ENCODE peak calls at places on chromosomes 1 and 21, in five cellular contexts. Y is GM23248, R is GM12878, Z is neural progenitor cell, M is astrocyte. N is an unnamed sample.

GRCh38 chr1:88327391-88328267 is 356.4 kb upstream of the PKN2 start:
- DNase-seq in Z (no peak), Y (peak), M (peak), R (no peak), N (peak)

GRCh38 chr1:189657715-189658114 is 819.9 kb downstream of the BRINP3 start:
- DNase-seq in Z (no peak), Y (no peak), M (no peak), R (no peak), N (peak)

GRCh38 chr1:202193614-202194327 is at the start of gene LGR6:
- DNase-seq in R (no peak), Y (peak), Z (peak), M (no peak), N (no peak)

GRCh38 chr1:71097428-71097827 is 16.6 kb upstream of the ZRANB2 start:
- DNase-seq in M (no peak), R (no peak), Z (no peak), Y (no peak), N (no peak)

GRCh38 chr21:36706951-36707762 is 8.2 kb downstream of the SIM2 start:
- DNase-seq in Y (peak), M (no peak), R (no peak), Z (peak), N (no peak)

GRCh38 chr1:56915960-56916359 is 49.9 kb downstream of the C8B start:
- DNase-seq in R (no peak), M (no peak), Y (no peak), Z (no peak), N (no peak)

GRCh38 chr1:9589144-9589718 is 520 bp downstream of the TMEM201 start:
- DNase-seq in Z (peak), R (no peak), M (peak), Y (peak), N (peak)

GRCh38 chr1:149844096-149844495 is 55.3 kb upstream of the BOLA1 start:
- DNase-seq in Z (peak), M (peak), R (no peak), Y (peak), N (peak)

GRCh38 chr1:41659903-41660302 is 175.4 kb upstream of the EDN2 start:
- DNase-seq in Y (no peak), R (no peak), Z (no peak), M (no peak), N (no peak)

GRCh38 chr1:21935891-21936365 is 1.2 kb downstream of the HSPG2 start:
- DNase-seq in R (no peak), M (no peak), Z (no peak), Y (no peak), N (peak)

GRCh38 chr21:44485254-44485793 is 30.0 kb downstream of the LRRC3 start:
- DNase-seq in M (no peak), Y (no peak), R (no peak), Z (peak), N (no peak)

GRCh38 chr1:35408925-35409324 is 140.4 kb downstream of the ZMYM4 start:
- DNase-seq in R (no peak), Z (no peak), Y (no peak), M (no peak), N (no peak)

GRCh38 chr1:204286323-204286714 is 72.5 kb upstream of the GOLT1A start:
- DNase-seq in R (no peak), Y (no peak), M (no peak), Z (no peak), N (no peak)

GRCh38 chr21:31299291-31300147 is 44.5 kb downstream of the TIAM1 start:
- DNase-seq in Y (no peak), R (peak), M (no peak), Z (no peak), N (no peak)

GRCh38 chr1:218112862-218113261 is 172.2 kb upstream of the RRP15 start:
- DNase-seq in Y (no peak), Z (no peak), R (no peak), M (no peak), N (no peak)

GRCh38 chr21:40291560-40291959 is 424.3 kb downstream of the PCP4 start:
- DNase-seq in M (no peak), R (no peak), Y (no peak), Z (no peak), N (no peak)

GRCh38 chr1:996851-997727 is 2.8 kb downstream of the HES4 start:
- DNase-seq in R (no peak), Y (no peak), Z (no peak), M (no peak), N (no peak)

GRCh38 chr1:33459766-33460543 is 12.5 kb upstream of the ZSCAN20 start:
- DNase-seq in M (peak), Z (no peak), Y (peak), R (no peak), N (peak)

GRCh38 chr21:45912611-45913415 is 68.8 kb upstream of the COL6A1 start:
- DNase-seq in M (no peak), Z (no peak), R (no peak), Y (no peak), N (no peak)

GRCh38 chr21:46082638-46083270 is 15.2 kb upstream of the COL6A2 start:
- DNase-seq in R (no peak), M (no peak), Z (no peak), Y (peak), N (no peak)

GRCh38 chr1:157359309-157360020 is 192.8 kb downstream of the FCRL5 start:
- DNase-seq in M (no peak), R (no peak), Y (no peak), Z (no peak), N (peak)

GRCh38 chr1:7373936-7374760 is 396.9 kb upstream of the VAMP3 start:
- DNase-seq in M (peak), Z (no peak), Y (peak), R (no peak), N (peak)

GRCh38 chr1:68320349-68320748 is 88.0 kb upstream of the WLS start:
- DNase-seq in Y (no peak), M (no peak), Z (peak), R (no peak), N (no peak)

GRCh38 chr1:39609618-39610331 is 29.7 kb downstream of the HEYL start:
- DNase-seq in R (no peak), Z (peak), Y (peak), M (no peak), N (peak)
- TF ChIP-seq EZH2 in R (no peak), Z (peak), Y (no peak), M (no peak), N (no peak)

GRCh38 chr1:50969611-50970507 is at the start of gene CDKN2C:
- DNase-seq in Z (peak), R (no peak), M (peak), Y (peak), N (peak)
- TF ChIP-seq EZH2 in Z (peak), R (no peak), M (no peak), Y (no peak), N (no peak)

GRCh38 chr21:33643658-33644311 is 1.5 kb downstream of the ITSN1 start:
- DNase-seq in Y (peak), R (no peak), Z (peak), M (peak), N (peak)
- TF ChIP-seq EZH2 in Y (no peak), R (no peak), Z (no peak), M (no peak), N (no peak)

GRCh38 chr1:101150676-101151075 is 86.1 kb upstream of the S1PR1 start:
- DNase-seq in Y (peak), Z (no peak), M (peak), R (no peak), N (peak)

GRCh38 chr1:101148987-101149386 is 87.8 kb upstream of the S1PR1 start:
- DNase-seq in R (no peak), Y (peak), M (no peak), Z (no peak), N (peak)

GRCh38 chr1:101153692-101154091 is 83.1 kb upstream of the S1PR1 start:
- DNase-seq in Z (no peak), R (no peak), Y (no peak), M (no peak), N (no peak)

GRCh38 chr1:101150266-101150665 is 86.6 kb upstream of the S1PR1 start:
- DNase-seq in Z (no peak), M (no peak), R (no peak), Y (no peak), N (no peak)

GRCh38 chr1:101152633-101153032 is 84.2 kb upstream of the S1PR1 start:
- DNase-seq in Z (no peak), Y (no peak), M (no peak), R (no peak), N (no peak)
- TF ChIP-seq EZH2 in Z (no peak), Y (no peak), M (no peak), R (no peak), N (no peak)

N was measured in mammary epithelial cell.